ENCODE peak calls at places on chromosome 4, in ten cellular contexts. L, T, W, Y, Q, P, B, D, E and A are unnamed samples. For H3K4me1, the result is how much of the 10 kb centered on the place peaks cover.

GRCh38 chr4:108068422-108068821 is 78.7 kb downstream of the HADH start:
- DNase-seq in D (no peak), W (peak), T (no peak), P (no peak), E (no peak), Q (no peak), B (no peak), L (no peak), Y (no peak), A (no peak)

GRCh38 chr4:175280153-175280552 is 362.0 kb downstream of the ADAM29 start:
- DNase-seq in Q (no peak), E (no peak), L (no peak), Y (no peak), D (no peak), T (no peak), P (no peak), W (no peak), B (no peak), A (no peak)

GRCh38 chr4:37717575-37717974 is 31.4 kb upstream of the RELL1 start:
- DNase-seq in Q (no peak), D (no peak), W (peak), P (no peak), L (no peak), Y (no peak), T (no peak), E (no peak), B (peak), A (peak)

GRCh38 chr4:177292171-177292570 is 17.5 kb upstream of the NEIL3 start:
- DNase-seq in E (no peak), W (no peak), D (no peak), L (no peak), Q (no peak), T (no peak), Y (no peak), B (no peak), P (no peak), A (no peak)

GRCh38 chr4:15988222-15988621 is 25.2 kb upstream of the FGFBP2 start:
- DNase-seq in W (no peak), E (no peak), T (no peak), P (no peak), Y (no peak), D (no peak), B (no peak), L (no peak), Q (no peak), A (no peak)

GRCh38 chr4:157204634-157205244 is 15.8 kb upstream of the GRIA2 start:
- DNase-seq in P (no peak), Q (peak), D (no peak), Y (no peak), E (no peak), L (no peak), W (no peak), B (no peak), T (no peak), A (no peak)

GRCh38 chr4:175273995-175274753 is 356.0 kb downstream of the ADAM29 start:
- DNase-seq in Q (no peak), Y (no peak), L (no peak), W (peak), D (no peak), E (no peak), P (no peak), B (no peak), T (no peak), A (no peak)

GRCh38 chr4:16322183-16322582 is 95.9 kb upstream of the TAPT1 start:
- DNase-seq in E (no peak), B (no peak), T (no peak), Q (no peak), W (no peak), Y (no peak), L (no peak), P (no peak), D (no peak), A (no peak)

GRCh38 chr4:15964159-15964558 is 1.2 kb upstream of the FGFBP2 start:
- DNase-seq in D (no peak), P (no peak), L (no peak), B (no peak), T (no peak), Q (no peak), Y (no peak), W (no peak), E (no peak), A (no peak)

GRCh38 chr4:8769645-8770517 is 101.8 kb downstream of the HMX1 start:
- DNase-seq in W (no peak), L (no peak), T (no peak), P (no peak), D (no peak), Q (no peak), Y (no peak), B (no peak), E (no peak), A (no peak)

GRCh38 chr4:123415977-123416376 is 19.4 kb downstream of the SPRY1 start:
- DNase-seq in Y (no peak), P (no peak), W (peak), B (peak), E (no peak), Q (no peak), D (no peak), T (no peak), L (no peak), A (no peak)

GRCh38 chr4:176920694-176921093 is 128.0 kb upstream of the VEGFC start:
- DNase-seq in Q (no peak), L (no peak), B (peak), P (no peak), D (no peak), E (no peak), T (no peak), W (peak), Y (no peak), A (no peak)

GRCh38 chr4:79184461-79184860 is 141.4 kb downstream of the NAA11 start:
- DNase-seq in Q (peak), D (no peak), Y (no peak), W (no peak), T (no peak), P (no peak), B (no peak), E (no peak), L (no peak), A (peak)

GRCh38 chr4:52659722-52660261 is 691 bp upstream of the USP46 start:
- DNase-seq in W (peak), P (peak), B (peak), Q (peak), Y (peak), L (peak), E (peak), D (peak), T (peak), A (peak)

GRCh38 chr4:122434285-122434684 is 22.2 kb downstream of the IL2 start:
- DNase-seq in W (no peak), Y (no peak), D (peak), T (no peak), E (no peak), P (no peak), Q (no peak), L (no peak), B (no peak), A (no peak)

GRCh38 chr4:139843643-139844042 is 178.0 kb downstream of the MGST2 start:
- DNase-seq in B (no peak), P (no peak), D (no peak), E (no peak), T (no peak), Q (no peak), Y (no peak), L (no peak), W (no peak), A (no peak)

GRCh38 chr4:139958738-139959096 is 195.3 kb downstream of the MAML3 start:
- DNase-seq in P (no peak), L (no peak), Q (no peak), B (no peak), E (no peak), T (no peak), W (no peak), Y (no peak), D (no peak), A (no peak)

GRCh38 chr4:156242390-156242789 is 288.7 kb upstream of the CTSO start:
- DNase-seq in Q (no peak), B (no peak), W (no peak), P (no peak), D (no peak), L (no peak), Y (no peak), E (no peak), T (no peak), A (peak)

GRCh38 chr4:100095729-100096595 is 94.3 kb downstream of the DDIT4L start:
- DNase-seq in B (peak), T (peak), W (peak), L (peak), Y (peak), E (peak), P (peak), D (peak), Q (peak), A (peak)

GRCh38 chr4:65943076-65943475 is 272.8 kb upstream of the EPHA5 start:
- DNase-seq in W (peak), Q (peak), Y (no peak), P (no peak), E (no peak), D (no peak), B (peak), L (peak), T (no peak), A (peak)

GRCh38 chr4:10625130-10625529 is 59.4 kb downstream of the CLNK start:
- DNase-seq in W (no peak), B (no peak), Q (no peak), L (no peak), D (no peak), E (peak), P (no peak), T (no peak), Y (no peak), A (no peak)

GRCh38 chr4:173237152-173237551 is 68.5 kb downstream of the GALNT7 start:
- DNase-seq in Y (no peak), Q (no peak), B (peak), T (no peak), P (no peak), E (no peak), W (no peak), L (no peak), D (no peak), A (no peak)

GRCh38 chr4:48120132-48120531 is 13.9 kb downstream of the TXK start:
- DNase-seq in E (no peak), Y (no peak), Q (no peak), L (no peak), W (no peak), T (no peak), D (no peak), P (no peak), B (no peak), A (no peak)
- H3K4me1 ChIP-seq in E (under half), Y (under half), Q (under half), L (under half), W (under half), T (under half), D (half or more), P (under half), B (under half), A (under half)

GRCh38 chr4:1310031-1310795 is 20.5 kb downstream of the MAEA start:
- DNase-seq in D (no peak), B (peak), Y (no peak), E (no peak), Q (no peak), L (no peak), P (no peak), T (no peak), W (no peak), A (no peak)
- H3K27ac ChIP-seq in D (peak), B (peak), Y (peak), E (no peak), Q (peak), L (peak), P (peak), T (peak), W (peak), A (peak)

GRCh38 chr4:141652161-141652778 is 15.9 kb downstream of the IL15 start:
- DNase-seq in T (no peak), D (no peak), P (no peak), L (no peak), W (peak), Q (no peak), B (no peak), Y (no peak), E (no peak), A (no peak)

GRCh38 chr4:141643557-141643956 is 7.2 kb downstream of the IL15 start:
- DNase-seq in P (no peak), D (no peak), T (no peak), W (peak), Q (no peak), Y (peak), L (no peak), E (no peak), B (peak), A (peak)

GRCh38 chr4:141645611-141646340 is 9.4 kb downstream of the IL15 start:
- DNase-seq in L (no peak), T (no peak), E (no peak), W (peak), B (peak), Q (no peak), P (no peak), Y (no peak), D (no peak), A (peak)

GRCh38 chr4:141646969-141647368 is 10.6 kb downstream of the IL15 start:
- DNase-seq in D (no peak), P (no peak), W (peak), T (no peak), E (no peak), Q (no peak), L (no peak), B (peak), Y (no peak), A (no peak)

GRCh38 chr4:141647982-141648381 is 11.6 kb downstream of the IL15 start:
- DNase-seq in Y (no peak), P (no peak), Q (no peak), E (no peak), L (no peak), D (no peak), T (no peak), W (no peak), B (no peak), A (no peak)
- H3K4me1 ChIP-seq in Y (under half), P (under half), Q (under half), E (under half), L (under half), D (under half), T (under half), W (under half), B (under half), A (under half)

GRCh38 chr4:137526681-137527080 is 5.6 kb downstream of the PCDH18 start:
- DNase-seq in Y (no peak), E (no peak), W (no peak), T (no peak), P (no peak), Q (no peak), L (no peak), B (no peak), D (no peak), A (no peak)

GRCh38 chr4:137521053-137521452 is 11.2 kb downstream of the PCDH18 start:
- DNase-seq in D (no peak), P (no peak), W (no peak), T (no peak), L (no peak), Y (no peak), B (no peak), E (no peak), Q (no peak), A (no peak)

GRCh38 chr4:137519406-137519805 is 12.9 kb downstream of the PCDH18 start:
- DNase-seq in W (no peak), Y (no peak), Q (no peak), E (no peak), D (no peak), B (no peak), L (no peak), T (no peak), P (no peak), A (no peak)

GRCh38 chr4:137524642-137525384 is 7.5 kb downstream of the PCDH18 start:
- DNase-seq in L (no peak), Q (no peak), T (no peak), Y (no peak), W (no peak), E (no peak), D (no peak), P (no peak), B (no peak), A (no peak)

DNA sequence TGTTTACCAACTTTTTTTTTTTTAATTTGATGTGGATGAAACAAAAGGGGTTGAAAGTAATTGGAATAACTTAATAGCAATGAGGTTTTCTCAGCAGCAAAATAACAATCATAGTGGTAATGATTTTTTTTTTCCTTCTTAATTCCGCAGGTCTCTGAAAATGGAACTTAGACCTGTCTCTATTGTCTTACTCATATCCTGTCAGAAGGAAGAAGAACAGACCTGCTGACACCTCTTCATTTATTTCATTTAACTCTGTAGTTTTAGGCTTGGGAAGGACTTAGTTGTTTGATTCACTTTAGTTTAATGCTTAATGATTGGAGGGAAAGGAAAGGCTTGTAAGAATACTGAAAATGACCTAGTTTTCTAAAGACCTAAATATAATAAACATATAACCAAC is 9.0 kb downstream of the PCDH18 start:
- DNase-seq in Y (no peak), Q (no peak), D (no peak), T (no peak), L (no peak), B (no peak), W (no peak), P (no peak), E (no peak), A (no peak)
- H3K27ac ChIP-seq in Y (no peak), Q (peak), D (no peak), T (no peak), L (no peak), B (no peak), W (no peak), P (no peak), E (no peak), A (no peak)